ENCODE peak calls at places on chromosomes 4 and X, in six cellular contexts. Z, J, L, U, I and H are unnamed samples.

GRCh38 chr4:129189630-129190029 is 93.7 kb downstream of the C4orf33 start:
- DNase-seq in J (no peak), U (no peak), Z (no peak), I (no peak), L (no peak), H (no peak)

GRCh38 chrX:46792826-46793195 is 33.9 kb upstream of the SLC9A7 start:
- DNase-seq in Z (no peak), L (no peak), U (no peak), I (no peak), J (no peak), H (no peak)

GRCh38 chrX:130857207-130857606 is 45.8 kb downstream of the ENOX2 start:
- DNase-seq in U (no peak), L (no peak), J (no peak), I (no peak), Z (no peak), H (no peak)

GRCh38 chr4:156764145-156764544 is 207.5 kb downstream of the PDGFC start:
- DNase-seq in J (no peak), U (peak; percentile 93), I (no peak), L (no peak), Z (no peak), H (no peak)

GRCh38 chr4:61336488-61336887 is 136.4 kb downstream of the ADGRL3 start:
- DNase-seq in Z (no peak), I (no peak), L (peak; percentile 32), U (no peak), J (no peak), H (no peak)

GRCh38 chrX:40151211-40152172 is 53.7 kb upstream of the BCOR start:
- DNase-seq in L (peak; percentile 28), U (no peak), I (no peak), J (peak; percentile 67), Z (no peak), H (no peak)

GRCh38 chr4:70437212-70437611 is 34.8 kb upstream of the MUC7 start:
- DNase-seq in Z (no peak), L (peak; percentile 40), I (no peak), U (no peak), J (no peak), H (no peak)

GRCh38 chr4:82293304-82293703 is 80.5 kb downstream of the HNRNPD start:
- DNase-seq in Z (no peak), L (no peak), U (no peak), J (no peak), I (no peak), H (no peak)

GRCh38 chr4:76306882-76307669 is 543 bp downstream of the STBD1 start:
- DNase-seq in U (peak; percentile 55), I (peak; percentile 68), L (peak; percentile 87), J (peak; percentile 60), Z (no peak), H (peak; percentile 14)

GRCh38 chrX:75273483-75273882 is 402 bp upstream of the UPRT start:
- DNase-seq in L (no peak), I (no peak), U (no peak), Z (no peak), J (no peak), H (no peak)

GRCh38 chrX:97159916-97160800 is 276.4 kb downstream of the RPA4 start:
- DNase-seq in Z (no peak), L (peak; percentile 17), U (no peak), I (no peak), J (no peak), H (no peak)

GRCh38 chrX:41350150-41350975 is 16.4 kb downstream of the DDX3X start:
- DNase-seq in U (peak; percentile 39), Z (no peak), J (no peak), I (no peak), L (peak; percentile 5), H (no peak)

GRCh38 chr4:100872811-100873210 is 355.0 kb upstream of the EMCN start:
- DNase-seq in U (peak; percentile 93), J (no peak), L (no peak), Z (no peak), I (no peak), H (peak; percentile 75)

GRCh38 chr4:87051121-87051713 is 116.4 kb downstream of the AFF1 start:
- DNase-seq in Z (no peak), J (no peak), L (no peak), I (no peak), U (no peak), H (no peak)

GRCh38 chr4:39051454-39051853 is 10.6 kb upstream of the KLHL5 start:
- DNase-seq in L (peak; percentile 23), U (no peak), J (no peak), Z (no peak), I (no peak), H (no peak)

GRCh38 chrX:39857780-39858179 is 240.0 kb downstream of the BCOR start:
- DNase-seq in I (no peak), J (no peak), U (no peak), L (no peak), Z (no peak), H (no peak)

GRCh38 chr4:8592366-8593267 is at the start of gene CPZ:
- DNase-seq in J (peak; percentile 88), Z (no peak), U (peak; percentile 57), I (no peak), L (peak; percentile 88), H (no peak)

GRCh38 chr4:30912098-30912719 is 192.0 kb downstream of the PCDH7 start:
- DNase-seq in L (no peak), I (no peak), Z (no peak), J (no peak), U (peak; percentile 77), H (no peak)

GRCh38 chr4:101667348-101667747 is 123.2 kb upstream of the BANK1 start:
- DNase-seq in I (no peak), U (peak; percentile 74), Z (no peak), L (no peak), J (no peak), H (no peak)

GRCh38 chrX:107840971-107841370 is 15.3 kb downstream of the MID2 start:
- DNase-seq in U (no peak), Z (no peak), I (no peak), L (no peak), J (no peak), H (no peak)

DNA sequence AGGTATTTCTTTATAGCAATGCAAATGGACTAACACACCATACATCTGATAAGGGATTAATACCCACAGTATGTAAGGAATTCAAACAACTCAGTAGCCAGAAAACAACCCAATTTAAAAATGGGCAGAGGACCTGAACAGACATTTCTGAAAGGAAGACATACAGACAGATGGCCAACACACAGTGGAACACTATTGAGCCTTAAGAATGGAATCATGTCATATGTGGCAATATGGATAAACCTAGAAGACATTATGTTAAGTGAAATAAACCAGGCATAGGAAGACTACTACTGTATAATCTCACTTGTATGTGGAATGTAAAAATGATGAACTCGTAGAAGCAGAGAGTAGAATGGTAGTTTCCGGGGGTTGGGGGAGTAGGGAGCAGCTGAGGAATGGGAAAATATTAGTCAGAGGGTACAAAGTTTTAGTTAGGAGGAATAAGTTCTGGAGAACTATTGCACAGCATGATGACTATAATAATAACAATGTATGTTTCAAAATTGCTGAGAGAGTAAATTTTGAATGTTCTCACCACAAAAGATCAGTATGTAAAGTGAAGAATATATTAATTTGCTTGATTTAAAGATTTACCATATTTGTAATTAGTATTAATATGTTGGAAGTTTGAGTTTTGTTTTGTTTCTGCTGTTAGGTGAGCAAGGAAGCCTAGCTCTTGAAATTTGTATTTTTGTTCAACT is 25.2 kb downstream of the WDR44 start:
- DNase-seq in L (no peak), J (no peak), Z (no peak), I (no peak), U (peak; percentile 63), H (no peak)
- H3K27ac ChIP-seq in L (no peak overlapping the region), J (no peak overlapping the region), Z (no peak overlapping the region), I (no peak overlapping the region), U (peak overlapping the region; percentile 14), H (no peak overlapping the region)

DNA sequence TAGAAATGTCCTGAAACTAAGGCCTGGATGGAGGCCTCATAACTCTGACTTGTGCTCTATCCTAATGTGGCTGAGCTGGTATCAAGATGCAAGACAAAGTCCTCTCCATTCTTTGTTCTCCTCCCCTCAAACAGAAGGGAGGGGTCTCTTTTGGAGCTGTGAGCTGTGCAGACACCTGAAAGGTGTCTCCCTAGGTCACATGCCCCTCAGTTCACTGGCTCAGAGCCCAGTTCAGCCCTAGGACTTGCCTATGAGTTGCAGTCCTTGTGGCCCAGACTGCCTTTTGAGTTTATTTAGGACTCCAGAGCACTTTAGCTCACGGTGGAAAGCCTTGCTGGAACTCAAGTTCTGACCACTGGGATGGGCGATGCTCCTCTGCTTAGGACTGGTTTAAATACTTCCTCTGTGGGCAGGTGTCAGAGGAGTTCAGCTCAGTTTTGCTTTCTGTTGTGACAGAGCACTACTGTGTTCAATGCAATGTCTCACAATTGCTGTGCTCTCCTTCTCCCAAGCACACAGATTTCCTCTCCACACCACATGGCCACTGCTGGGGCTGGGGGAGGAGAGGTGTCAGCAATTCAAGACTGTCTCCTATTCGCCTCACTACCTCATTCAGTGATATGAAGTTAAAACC is 84.8 kb upstream of the ZNF827 start:
- DNase-seq in I (no peak), Z (no peak), L (no peak), J (no peak), U (no peak), H (no peak)
- H3K27me3 ChIP-seq in I (no peaks in the 10 kb centered on the region), Z (peaks cover 6% of the 10 kb centered on the region), L (no peaks in the 10 kb centered on the region), J (no peaks in the 10 kb centered on the region), U (no peaks in the 10 kb centered on the region), H (peaks cover 9% of the 10 kb centered on the region)

GRCh38 chr4:166415749-166416148 is 542.7 kb downstream of the TLL1 start:
- DNase-seq in I (no peak), J (no peak), Z (no peak), U (no peak), L (no peak), H (no peak)

GRCh38 chr4:166422475-166422874 is 549.4 kb downstream of the TLL1 start:
- DNase-seq in I (no peak), L (no peak), J (no peak), Z (no peak), U (peak; percentile 91), H (peak; percentile 50)

GRCh38 chr4:166421556-166422156 is 548.6 kb downstream of the TLL1 start:
- DNase-seq in J (no peak), U (peak; percentile 88), L (peak; percentile 3), Z (no peak), I (no peak), H (peak; percentile 23)
- TF ChIP-seq CTCF in J (no peak), U (no peak), L (peak; percentile 12), Z (no peak), I (no peak), H (no peak)

GRCh38 chr4:110022457-110022856 is 109.8 kb downstream of the EGF start:
- DNase-seq in L (no peak), I (no peak), J (no peak), Z (no peak), U (no peak), H (no peak)

GRCh38 chr4:110019153-110019552 is 106.5 kb downstream of the EGF start:
- DNase-seq in Z (no peak), L (no peak), U (no peak), I (no peak), J (no peak), H (no peak)

GRCh38 chr4:110025057-110025456 is 112.4 kb downstream of the EGF start:
- DNase-seq in Z (no peak), J (no peak), U (peak; percentile 15), L (no peak), I (no peak), H (no peak)

GRCh38 chr4:110020681-110021443 is 108.2 kb downstream of the EGF start:
- DNase-seq in Z (no peak), J (no peak), I (no peak), U (no peak), L (no peak), H (no peak)

DNA sequence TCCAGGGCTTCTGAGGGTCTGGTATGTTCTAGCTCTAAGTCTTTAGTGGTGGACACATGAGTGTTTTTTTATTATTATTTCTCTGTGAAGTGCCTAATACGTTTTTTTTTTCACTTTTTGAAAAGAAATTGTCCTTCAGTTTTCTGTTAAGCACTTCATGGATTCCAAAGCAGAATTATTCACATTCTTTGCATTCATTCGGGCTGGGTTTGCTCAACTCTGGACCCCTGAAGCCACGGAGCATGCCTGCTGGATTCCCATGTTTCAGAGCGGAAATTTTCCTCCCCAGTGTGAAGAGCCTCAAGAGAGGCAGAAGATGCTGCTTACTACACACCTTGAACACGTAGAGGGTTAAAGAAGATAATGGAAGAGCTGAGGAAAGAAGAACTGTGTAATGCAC is 107.5 kb downstream of the EGF start:
- DNase-seq in U (peak; percentile 60), I (no peak), J (no peak), L (peak; percentile 57), Z (no peak), H (no peak)
- H3K27ac ChIP-seq in U (no peak overlapping the region), I (no peak overlapping the region), J (no peak overlapping the region), L (peak overlapping the region; percentile 60), Z (no peak overlapping the region), H (no peak overlapping the region)